ENCODE peak calls at places on chromosomes 1 and 21, in ten cellular contexts. W is H9, K is IMR-90, I is heart right ventricle, U is upper lobe of right lung, Q is endodermal cell, S is A549, J is fibroblast of lung, T is GM23338, P is foreskin keratinocyte. R is an unnamed sample.

GRCh38 chr1:189859385-189859977 is 618.2 kb downstream of the BRINP3 start:
- DNase-seq in P (no peak), S (peak), U (no peak), Q (peak), J (no peak), T (peak), K (no peak), I (no peak), W (peak), R (no peak)

GRCh38 chr1:111719561-111720239 is 19.5 kb downstream of the INKA2 start:
- DNase-seq in P (no peak), W (no peak), U (no peak), S (no peak), J (no peak), Q (no peak), K (no peak), I (peak), T (no peak), R (no peak)

GRCh38 chr1:247681288-247681897 is 1.9 kb upstream of the OR13G1 start:
- DNase-seq in W (peak), P (peak), U (no peak), I (no peak), T (peak), Q (peak), S (peak), K (peak), J (peak), R (no peak)

GRCh38 chr21:37594472-37594951 is 227.9 kb downstream of the DYRK1A start:
- DNase-seq in J (no peak), K (no peak), I (no peak), W (no peak), P (no peak), T (peak), S (no peak), Q (no peak), U (no peak), R (no peak)

GRCh38 chr1:230916607-230917283 is 48.4 kb upstream of the C1orf198 start:
- DNase-seq in J (no peak), S (no peak), K (no peak), U (no peak), W (no peak), I (no peak), T (no peak), P (no peak), Q (no peak), R (no peak)

GRCh38 chr1:97904528-97904927 is 16.3 kb downstream of the DPYD start:
- DNase-seq in S (no peak), J (peak), Q (no peak), U (no peak), W (no peak), K (peak), P (no peak), I (no peak), T (no peak), R (no peak)

GRCh38 chr1:108831225-108831624 is 25.7 kb downstream of the AKNAD1 start:
- DNase-seq in S (peak), W (no peak), U (no peak), I (no peak), K (peak), P (no peak), Q (no peak), J (peak), T (no peak), R (no peak)

GRCh38 chr1:232586679-232587078 is 43.3 kb downstream of the SIPA1L2 start:
- DNase-seq in K (no peak), I (no peak), T (no peak), U (no peak), S (no peak), W (no peak), J (no peak), P (no peak), Q (no peak), R (no peak)

DNA sequence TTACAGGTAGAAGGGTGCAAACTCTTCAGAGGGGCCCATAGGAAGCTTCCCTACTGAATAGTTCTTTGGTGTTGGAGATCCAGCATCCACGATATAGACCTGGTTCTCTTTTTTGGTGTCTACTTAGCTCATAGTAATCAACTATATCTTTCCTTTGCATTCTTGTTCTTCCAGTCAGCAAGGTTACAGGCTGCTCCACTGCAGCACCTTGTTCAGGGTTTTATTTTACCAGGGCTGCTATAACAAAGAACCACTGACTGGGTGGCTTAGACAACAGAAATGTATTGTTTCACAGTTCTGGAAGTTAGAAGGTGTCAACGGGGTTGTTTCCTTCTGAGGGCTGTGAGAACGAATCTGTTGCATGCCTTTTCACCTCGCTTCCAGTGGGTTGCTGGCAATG is 136.3 kb downstream of the CLEC20A start:
- DNase-seq in W (no peak), J (no peak), Q (no peak), P (no peak), T (no peak), I (no peak), S (no peak), U (no peak), K (no peak), R (no peak)
- H3K27ac ChIP-seq in W (no peak), J (no peak), Q (no peak), P (no peak), T (peak), I (no peak), S (no peak), U (no peak), K (no peak), R (no peak)

DNA sequence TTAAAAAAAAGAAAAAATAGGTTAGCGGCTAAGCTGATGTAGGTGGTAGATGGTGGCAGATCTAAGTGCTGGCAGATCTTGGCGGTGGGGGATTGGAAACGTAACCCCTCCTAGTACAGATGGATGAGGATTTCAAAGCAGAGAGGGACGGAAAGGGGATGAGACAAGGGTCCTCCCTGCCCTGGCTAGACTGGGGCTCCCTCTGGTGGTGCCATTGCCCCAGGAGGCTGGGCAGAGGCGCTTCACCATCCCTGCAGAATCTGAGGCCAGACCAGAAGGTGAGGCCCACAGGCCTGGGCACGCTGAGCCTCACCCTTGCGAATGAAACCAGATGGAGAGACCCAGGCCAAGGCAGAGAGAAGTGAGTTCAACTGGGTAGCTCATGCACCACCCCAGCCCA is 7.0 kb upstream of the PLEKHA6 start:
- DNase-seq in U (no peak), T (peak), W (peak), J (no peak), K (no peak), S (peak), P (no peak), I (no peak), Q (peak), R (no peak)
- TF ChIP-seq CTCF in U (peak), T (peak), W (peak), J (peak), K (peak), S (peak), P (peak), I (peak), Q (peak), R (no peak)

GRCh38 chr1:17569200-17570139 is 30.0 kb downstream of the ARHGEF10L start:
- DNase-seq in W (no peak), J (peak), P (no peak), K (peak), S (no peak), I (peak), U (peak), Q (peak), T (no peak), R (peak)
- H3K27ac ChIP-seq in W (no peak), J (peak), P (no peak), K (peak), S (peak), I (peak), U (peak), Q (peak), T (peak), R (peak)

DNA sequence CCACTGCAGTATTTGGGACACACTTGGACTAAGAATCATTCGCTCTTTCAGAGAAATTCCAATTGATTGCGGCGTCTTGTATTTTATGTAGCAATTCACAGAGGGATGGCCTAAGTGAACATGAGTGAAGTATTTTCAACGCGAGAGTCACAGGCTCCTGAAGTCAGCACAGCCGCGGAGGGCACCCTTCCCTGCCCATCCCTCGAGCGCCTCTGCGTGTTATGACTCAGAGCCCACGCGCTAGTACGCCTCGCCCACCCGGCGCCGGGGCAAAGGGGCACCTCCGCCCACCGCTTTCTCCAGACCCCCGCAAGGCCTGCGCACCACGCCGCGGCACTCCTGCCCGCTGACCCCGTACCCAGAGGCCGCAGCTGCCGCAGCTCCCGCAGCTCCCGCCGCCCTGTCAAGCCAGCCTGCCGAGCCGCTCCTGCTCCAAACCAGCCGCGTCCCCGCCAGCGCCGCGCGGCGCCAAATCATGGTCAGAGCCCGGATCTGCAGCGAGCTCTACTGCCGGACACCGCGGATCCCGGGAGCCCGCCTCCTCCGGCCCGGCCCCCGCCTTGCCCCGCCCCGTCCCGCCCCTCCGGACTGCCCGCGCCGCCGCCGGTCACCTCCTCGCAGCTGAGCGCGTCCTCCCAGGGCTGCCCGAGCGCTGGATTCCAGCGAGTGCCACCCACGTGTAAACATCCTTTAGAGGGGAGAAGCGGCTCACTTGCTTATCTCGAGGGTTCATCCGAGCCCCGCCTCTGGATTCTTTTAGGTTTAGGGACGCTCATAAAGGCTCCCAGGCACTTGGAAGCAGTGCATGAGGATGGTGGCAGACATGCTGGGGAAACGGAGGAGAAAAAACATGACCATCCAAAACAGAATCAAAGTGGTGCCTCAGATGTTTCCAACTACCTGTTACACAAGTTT is at the start of gene GLRX2:
- DNase-seq in I (peak), S (peak), J (peak), K (peak), U (peak), Q (peak), W (peak), T (peak), P (peak), R (peak)
- TF ChIP-seq CTCF in I (peak), S (no peak), J (no peak), K (peak), U (peak), Q (peak), W (no peak), T (no peak), P (peak), R (no peak)

DNA sequence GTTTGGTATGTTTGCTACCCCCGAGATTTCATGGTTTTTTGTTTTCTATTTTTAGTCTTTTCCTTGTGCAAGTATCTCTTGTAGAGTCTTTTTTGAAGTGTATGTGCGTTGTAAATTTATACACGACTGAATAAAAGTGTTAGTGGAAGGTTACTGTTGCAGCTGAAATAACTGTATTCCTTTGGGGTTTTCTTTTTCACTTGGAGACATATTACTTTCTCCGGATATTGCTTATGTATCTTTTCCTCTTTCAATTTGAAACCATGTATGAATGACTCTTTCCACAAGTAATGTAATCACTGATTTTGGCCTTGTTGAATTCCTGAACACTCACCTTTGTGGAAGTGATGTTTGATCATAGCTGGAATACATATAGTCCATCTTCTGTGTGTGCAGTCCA is 956 bp downstream of the URB2 start:
- DNase-seq in W (no peak), T (no peak), J (no peak), K (no peak), S (no peak), I (no peak), U (no peak), Q (no peak), P (no peak), R (no peak)
- H3K27ac ChIP-seq in W (no peak), T (peak), J (no peak), K (no peak), S (peak), I (peak), U (no peak), Q (no peak), P (no peak), R (peak)

DNA sequence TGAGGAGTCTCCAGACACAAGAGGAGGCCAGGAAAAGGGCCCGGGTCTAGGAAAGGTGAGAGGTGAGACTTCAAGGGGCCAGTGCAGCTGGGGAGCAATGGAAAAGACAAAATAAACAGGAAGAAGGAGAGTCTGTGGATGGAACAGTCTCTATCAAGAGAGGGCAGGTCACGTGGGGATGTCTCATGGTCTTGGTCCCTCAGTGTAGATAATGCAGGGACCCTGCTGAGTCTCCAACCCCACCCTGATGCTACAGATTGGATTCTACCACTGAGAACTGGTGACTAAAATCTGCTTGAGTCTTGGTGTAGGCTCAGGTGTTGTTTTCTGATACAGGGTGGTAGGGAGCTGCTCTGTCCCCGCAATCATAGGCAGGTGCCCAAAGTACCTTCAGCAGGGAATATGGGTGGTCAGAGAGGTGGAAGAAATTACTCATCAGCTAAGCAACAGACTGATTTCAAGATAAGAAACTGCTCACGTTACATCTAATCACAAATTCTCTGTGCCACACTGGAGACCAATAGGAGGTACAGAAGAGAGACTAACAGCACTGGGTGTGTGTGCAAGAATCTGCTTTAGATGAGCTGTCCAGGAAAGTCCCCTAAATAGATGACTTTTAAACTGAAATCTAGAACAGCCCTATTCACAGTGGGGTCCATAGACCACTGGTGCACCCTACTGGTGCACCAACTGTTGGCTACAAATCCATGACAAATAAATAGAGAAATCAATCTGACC is 101.5 kb upstream of the TLR5 start:
- DNase-seq in W (peak), K (peak), I (no peak), J (peak), P (peak), S (no peak), Q (no peak), U (no peak), T (no peak), R (no peak)
- TF ChIP-seq CTCF in W (no peak), K (peak), I (peak), J (peak), P (peak), S (peak), Q (peak), U (peak), T (peak), R (peak)

GRCh38 chr1:147762233-147763024 is 2.0 kb upstream of the GJA5 start:
- DNase-seq in Q (no peak), S (no peak), J (no peak), W (no peak), I (no peak), K (no peak), U (no peak), P (no peak), T (no peak), R (no peak)
- H3K27ac ChIP-seq in Q (no peak), S (no peak), J (no peak), W (no peak), I (peak), K (no peak), U (peak), P (no peak), T (no peak), R (peak)

DNA sequence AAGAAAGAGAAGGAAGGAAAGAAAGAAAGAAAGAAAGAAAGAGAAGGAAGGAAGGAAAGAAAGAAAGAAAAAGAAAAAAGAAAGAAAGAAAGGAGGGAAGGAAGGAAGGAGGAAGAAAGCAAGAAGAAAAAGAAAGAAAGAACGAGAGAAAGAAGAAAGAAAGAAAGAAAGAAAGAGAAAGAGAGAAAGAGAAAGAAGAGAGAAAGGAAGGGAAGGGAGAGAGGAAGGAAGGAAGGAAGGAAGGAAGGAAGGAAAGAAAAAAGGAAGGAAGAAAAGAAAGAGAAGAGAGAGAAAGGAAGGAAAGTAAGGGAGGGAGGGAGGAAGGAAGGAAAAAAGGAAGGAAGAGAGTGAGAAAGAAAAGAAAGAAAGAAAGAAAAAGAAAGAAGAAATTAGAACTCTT is 95.4 kb upstream of the ZNF281 start:
- DNase-seq in W (no peak), I (no peak), Q (no peak), J (no peak), K (no peak), T (no peak), U (no peak), P (no peak), S (no peak), R (no peak)
- TF ChIP-seq CTCF in W (no peak), I (no peak), Q (no peak), J (no peak), K (no peak), T (no peak), U (no peak), P (no peak), S (no peak), R (no peak)

GRCh38 chr21:32329331-32329730 is 30.7 kb downstream of the MRAP start:
- DNase-seq in Q (no peak), W (no peak), K (peak), U (no peak), S (no peak), J (peak), I (no peak), T (no peak), P (no peak), R (no peak)

GRCh38 chr21:32330784-32331311 is 32.2 kb downstream of the MRAP start:
- DNase-seq in K (no peak), J (no peak), I (no peak), S (no peak), U (no peak), Q (peak), P (no peak), T (no peak), W (no peak), R (no peak)

GRCh38 chr21:32328595-32328994 is 29.9 kb downstream of the MRAP start:
- DNase-seq in W (no peak), P (no peak), S (no peak), Q (no peak), U (no peak), T (no peak), I (no peak), J (peak), K (peak), R (no peak)

GRCh38 chr21:32331444-32332305 is 33.0 kb downstream of the MRAP start:
- DNase-seq in S (no peak), T (no peak), Q (no peak), I (no peak), J (no peak), K (no peak), W (no peak), P (no peak), U (no peak), R (no peak)

GRCh38 chr21:32329776-32330175 is 31.1 kb downstream of the MRAP start:
- DNase-seq in T (no peak), K (peak), U (no peak), W (no peak), S (no peak), Q (peak), I (no peak), P (no peak), J (peak), R (no peak)
- H3K27ac ChIP-seq in T (no peak), K (no peak), U (no peak), W (no peak), S (no peak), Q (no peak), I (peak), P (no peak), J (peak), R (peak)

DNA sequence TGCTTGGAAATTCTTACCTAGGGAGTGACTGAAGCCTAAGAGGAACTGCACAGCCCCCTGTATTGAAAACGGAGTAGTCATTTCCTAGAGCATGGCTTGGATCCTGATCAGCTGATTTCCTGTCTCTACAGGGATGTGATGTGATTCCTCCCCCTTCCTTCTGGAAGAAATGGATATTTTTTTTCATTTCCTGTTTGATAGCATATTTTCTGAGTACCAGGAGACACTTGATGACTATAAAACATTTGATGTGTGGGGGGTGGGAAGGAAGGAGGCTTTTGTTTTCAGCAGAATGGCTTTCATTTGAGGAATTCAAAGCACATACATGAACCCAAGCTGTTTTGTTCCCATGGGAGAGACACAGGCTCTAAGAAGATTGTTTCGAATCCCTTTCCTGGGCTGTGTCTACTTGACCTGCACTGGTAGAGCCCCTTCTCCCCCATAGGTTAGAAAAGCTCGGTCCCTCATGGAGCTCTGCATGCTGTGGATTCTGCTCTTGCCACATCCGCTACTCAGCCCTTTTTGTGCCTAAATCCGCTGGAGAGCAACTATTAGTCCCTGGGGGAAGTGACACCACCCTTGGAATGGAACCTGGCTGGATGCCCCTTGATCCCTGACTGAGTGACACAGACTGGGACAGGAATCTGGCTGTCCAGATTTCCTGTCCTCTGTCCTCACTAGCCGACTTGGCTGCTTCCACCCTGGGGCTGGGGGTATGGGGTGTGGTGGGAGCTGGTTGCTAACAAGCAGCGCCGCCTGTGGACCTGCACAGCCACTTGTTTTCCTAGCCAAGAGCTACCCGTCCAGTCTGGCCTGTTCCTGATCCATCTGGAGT is 71.8 kb upstream of the MACF1 start:
- DNase-seq in W (peak), S (peak), Q (peak), K (peak), U (peak), I (peak), T (peak), P (peak), J (peak), R (peak)
- TF ChIP-seq CTCF in W (peak), S (no peak), Q (peak), K (no peak), U (peak), I (peak), T (peak), P (peak), J (no peak), R (no peak)

R was measured in ascending aorta.